ENCODE peak calls at places on chromosome 20, in ten cellular contexts. I is H54, M is NB4, K is HepG2, E is IMR-90, C is ovary, Q is A549, J is K562, D is uterus, Y is tibial nerve. X is an unnamed sample.

GRCh38 chr20:61913423-61914225 is 152.1 kb downstream of the TAF4 start:
- DNase-seq in I (no peak), M (no peak), K (no peak), E (no peak), C (no peak), Q (no peak), J (no peak), D (no peak), Y (no peak), X (no peak)

GRCh38 chr20:53901064-53901463 is 169.3 kb downstream of the BCAS1 start:
- DNase-seq in I (no peak), M (no peak), K (no peak), E (peak), C (no peak), Q (peak), J (no peak), D (no peak), Y (no peak), X (no peak)

GRCh38 chr20:914727-915498 is 1.2 kb downstream of the ANGPT4 start:
- DNase-seq in I (no peak), M (no peak), K (no peak), E (no peak), C (no peak), Q (no peak), J (no peak), D (no peak), Y (no peak), X (no peak)

GRCh38 chr20:43357352-43357751 is 100.3 kb upstream of the SRSF6 start:
- DNase-seq in I (no peak), M (no peak), K (no peak), E (no peak), C (no peak), Q (no peak), J (no peak), D (no peak), Y (no peak), X (no peak)

GRCh38 chr20:18101125-18101820 is 36.4 kb upstream of the KAT14 start:
- DNase-seq in I (no peak), M (no peak), K (no peak), E (no peak), C (no peak), Q (no peak), J (no peak), D (no peak), Y (no peak), X (no peak)

GRCh38 chr20:3218307-3218988 is 9.2 kb downstream of the ITPA start:
- DNase-seq in I (no peak), M (peak), K (peak), E (no peak), C (peak), Q (peak), J (peak), D (no peak), Y (no peak), X (no peak)

GRCh38 chr20:25356294-25356933 is 34.2 kb downstream of the ABHD12 start:
- DNase-seq in I (no peak), M (no peak), K (no peak), E (no peak), C (no peak), Q (no peak), J (no peak), D (no peak), Y (no peak), X (no peak)

GRCh38 chr20:47620808-47621805 is 119.4 kb downstream of the NCOA3 start:
- DNase-seq in I (no peak), M (peak), K (peak), E (peak), C (no peak), Q (peak), J (peak), D (no peak), Y (no peak), X (no peak)

GRCh38 chr20:62063981-62064787 is 1.5 kb downstream of the TAF4 start:
- DNase-seq in I (no peak), M (no peak), K (peak), E (no peak), C (peak), Q (no peak), J (peak), D (no peak), Y (no peak), X (no peak)

GRCh38 chr20:57464642-57465211 is 60.2 kb downstream of the CTCFL start:
- DNase-seq in I (peak), M (peak), K (peak), E (no peak), C (no peak), Q (peak), J (peak), D (no peak), Y (no peak), X (no peak)

GRCh38 chr20:53981752-53982437 is 88.5 kb downstream of the BCAS1 start:
- DNase-seq in I (no peak), M (no peak), K (no peak), E (no peak), C (no peak), Q (no peak), J (no peak), D (no peak), Y (no peak), X (no peak)

GRCh38 chr20:4445331-4445730 is 276.4 kb upstream of the PRND start:
- DNase-seq in I (no peak), M (no peak), K (no peak), E (no peak), C (no peak), Q (no peak), J (no peak), D (no peak), Y (no peak), X (no peak)

GRCh38 chr20:4836473-4836872 is 114.8 kb downstream of the PRND start:
- DNase-seq in I (no peak), M (no peak), K (no peak), E (no peak), C (no peak), Q (no peak), J (no peak), D (no peak), Y (no peak), X (no peak)

GRCh38 chr20:51749674-51750036 is 18.5 kb downstream of the ATP9A start:
- DNase-seq in I (no peak), M (no peak), K (no peak), E (peak), C (no peak), Q (peak), J (no peak), D (no peak), Y (no peak), X (no peak)

GRCh38 chr20:44187054-44187762 is at the start of gene JPH2:
- DNase-seq in I (peak), M (no peak), K (no peak), E (peak), C (peak), Q (peak), J (no peak), D (peak), Y (no peak), X (no peak)

GRCh38 chr20:61853073-61854005 is 212.3 kb downstream of the TAF4 start:
- DNase-seq in I (no peak), M (peak), K (no peak), E (no peak), C (no peak), Q (no peak), J (no peak), D (no peak), Y (no peak), X (no peak)

GRCh38 chr20:47318027-47318595 is 38.4 kb downstream of the ZMYND8 start:
- DNase-seq in I (no peak), M (peak), K (peak), E (peak), C (peak), Q (peak), J (no peak), D (peak), Y (no peak), X (no peak)

GRCh38 chr20:20477444-20478041 is 109.6 kb downstream of the INSM1 start:
- DNase-seq in I (no peak), M (no peak), K (no peak), E (no peak), C (no peak), Q (no peak), J (no peak), D (no peak), Y (no peak), X (no peak)

GRCh38 chr20:44692932-44693476 is 22.2 kb upstream of the CCN5 start:
- DNase-seq in I (peak), M (no peak), K (peak), E (peak), C (peak), Q (peak), J (no peak), D (peak), Y (peak), X (no peak)

GRCh38 chr20:33401922-33402369 is 627 bp upstream of the CDK5RAP1 start:
- DNase-seq in I (no peak), M (peak), K (no peak), E (no peak), C (no peak), Q (no peak), J (peak), D (no peak), Y (no peak), X (no peak)

GRCh38 chr20:19974621-19975435 is 42.3 kb upstream of the NAA20 start:
- DNase-seq in I (peak), M (peak), K (no peak), E (peak), C (peak), Q (peak), J (no peak), D (peak), Y (peak), X (peak)

GRCh38 chr20:61353261-61353995 is 101.4 kb downstream of the CDH4 start:
- DNase-seq in I (peak), M (peak), K (no peak), E (peak), C (no peak), Q (no peak), J (no peak), D (no peak), Y (no peak), X (no peak)

GRCh38 chr20:37297066-37297736 is 7.7 kb downstream of the MANBAL start:
- DNase-seq in I (no peak), M (no peak), K (no peak), E (peak), C (no peak), Q (peak), J (no peak), D (peak), Y (no peak), X (no peak)

GRCh38 chr20:10965936-10966470 is 292.2 kb upstream of the JAG1 start:
- DNase-seq in I (no peak), M (no peak), K (no peak), E (peak), C (no peak), Q (no peak), J (no peak), D (no peak), Y (no peak), X (no peak)

GRCh38 chr20:2403291-2404052 is 22.8 kb downstream of the TGM6 start:
- DNase-seq in I (no peak), M (no peak), K (no peak), E (no peak), C (no peak), Q (no peak), J (no peak), D (no peak), Y (no peak), X (no peak)

GRCh38 chr20:20235681-20236080 is 132.2 kb upstream of the INSM1 start:
- DNase-seq in I (no peak), M (no peak), K (no peak), E (no peak), C (no peak), Q (no peak), J (no peak), D (no peak), Y (no peak), X (no peak)

GRCh38 chr20:25508083-25508770 is 77.1 kb downstream of the NINL start:
- DNase-seq in I (peak), M (no peak), K (peak), E (peak), C (peak), Q (peak), J (no peak), D (no peak), Y (no peak), X (no peak)

GRCh38 chr20:2394411-2395055 is 13.8 kb downstream of the TGM6 start:
- DNase-seq in I (no peak), M (no peak), K (no peak), E (no peak), C (no peak), Q (no peak), J (no peak), D (no peak), Y (no peak), X (no peak)

GRCh38 chr20:25249198-25249931 is 1.5 kb downstream of the PYGB start:
- DNase-seq in I (no peak), M (no peak), K (no peak), E (peak), C (no peak), Q (no peak), J (no peak), D (no peak), Y (no peak), X (no peak)

GRCh38 chr20:10469599-10469998 is 34.5 kb downstream of the SLX4IP start:
- DNase-seq in I (peak), M (peak), K (peak), E (peak), C (no peak), Q (peak), J (no peak), D (peak), Y (peak), X (no peak)

GRCh38 chr20:11013801-11014200 is 340.0 kb upstream of the JAG1 start:
- DNase-seq in I (no peak), M (no peak), K (no peak), E (no peak), C (no peak), Q (no peak), J (no peak), D (no peak), Y (no peak), X (no peak)

GRCh38 chr20:61333484-61334108 is 81.5 kb downstream of the CDH4 start:
- DNase-seq in I (no peak), M (no peak), K (no peak), E (no peak), C (no peak), Q (no peak), J (no peak), D (no peak), Y (no peak), X (no peak)

GRCh38 chr20:30168025-30168799 is 1089.3 kb upstream of the DEFB115 start:
- DNase-seq in I (no peak), M (no peak), K (no peak), E (no peak), C (peak), Q (no peak), J (no peak), D (peak), Y (no peak), X (no peak)

GRCh38 chr20:19858972-19859371 is 100.9 kb downstream of the RIN2 start:
- DNase-seq in I (peak), M (no peak), K (no peak), E (peak), C (no peak), Q (no peak), J (no peak), D (no peak), Y (no peak), X (no peak)

GRCh38 chr20:34522969-34523871 is 7.0 kb downstream of the DYNLRB1 start:
- DNase-seq in I (no peak), M (peak), K (peak), E (peak), C (peak), Q (peak), J (peak), D (peak), Y (no peak), X (no peak)

GRCh38 chr20:44738779-44739477 is 6.7 kb upstream of the KCNK15 start:
- DNase-seq in I (peak), M (peak), K (peak), E (peak), C (peak), Q (peak), J (peak), D (peak), Y (no peak), X (no peak)

GRCh38 chr20:56217820-56218219 is 30.7 kb upstream of the MC3R start:
- DNase-seq in I (no peak), M (no peak), K (no peak), E (no peak), C (no peak), Q (no peak), J (no peak), D (no peak), Y (no peak), X (no peak)

DNA sequence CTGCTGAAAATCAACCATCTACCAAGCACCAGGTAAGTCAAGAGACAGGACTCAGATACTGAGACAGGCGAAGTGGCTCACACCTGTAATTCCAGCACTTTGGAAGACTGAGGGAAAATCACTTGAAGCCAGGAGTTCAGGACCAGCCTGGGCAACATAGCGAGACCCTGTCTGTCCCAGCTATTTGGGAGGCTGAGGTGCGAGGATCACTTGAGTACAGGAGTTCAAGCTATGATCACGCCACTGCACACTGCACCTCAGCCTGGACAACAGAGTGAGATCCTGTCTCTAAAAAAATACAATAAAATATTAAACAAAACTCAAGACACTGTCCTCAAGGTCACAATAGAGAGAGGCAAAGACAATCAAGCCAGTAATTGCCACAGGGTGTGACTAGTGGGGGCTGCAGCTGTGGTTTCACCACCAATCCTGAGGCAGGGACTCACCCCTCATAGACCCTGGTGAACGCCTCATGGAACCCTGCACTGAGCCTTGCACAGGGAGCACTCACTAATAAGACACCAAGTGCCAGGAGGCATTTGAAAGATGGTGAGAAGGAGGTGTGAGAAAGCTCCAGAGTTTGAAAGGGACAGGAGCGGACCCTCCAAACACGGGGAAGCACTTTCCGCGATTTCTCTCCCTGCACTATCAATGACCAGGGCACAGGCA is 1.7 kb downstream of the SNHG17 start:
- DNase-seq in I (no peak), M (peak), K (no peak), E (no peak), C (no peak), Q (no peak), J (no peak), D (no peak), Y (no peak), X (no peak)
- TF ChIP-seq POLR2A in I (no peak), M (no peak), K (no peak), E (no peak), C (no peak), Q (no peak), J (no peak), D (no peak), Y (no peak), X (no peak)

GRCh38 chr20:45833030-45833882 is at the start of gene SNX21:
- DNase-seq in I (peak), M (peak), K (peak), E (peak), C (peak), Q (peak), J (peak), D (peak), Y (peak), X (no peak)
- TF ChIP-seq POLR2A in I (peak), M (no peak), K (peak), E (no peak), C (no peak), Q (no peak), J (no peak), D (peak), Y (no peak), X (no peak)

GRCh38 chr20:50728981-50729874 is 2.2 kb upstream of the PARD6B start:
- DNase-seq in I (no peak), M (no peak), K (peak), E (no peak), C (no peak), Q (peak), J (no peak), D (no peak), Y (no peak), X (no peak)

GRCh38 chr20:50731930-50732690 is 730 bp downstream of the PARD6B start:
- DNase-seq in I (no peak), M (no peak), K (peak), E (no peak), C (no peak), Q (peak), J (no peak), D (no peak), Y (no peak), X (no peak)

GRCh38 chr20:50730765-50731054 is 670 bp upstream of the PARD6B start:
- DNase-seq in I (no peak), M (no peak), K (no peak), E (no peak), C (no peak), Q (no peak), J (no peak), D (no peak), Y (no peak), X (no peak)

GRCh38 chr20:50729925-50730764 is 1.2 kb upstream of the PARD6B start:
- DNase-seq in I (no peak), M (no peak), K (peak), E (no peak), C (peak), Q (peak), J (no peak), D (no peak), Y (no peak), X (no peak)

GRCh38 chr20:50731055-50731929 is at the start of gene PARD6B:
- DNase-seq in I (peak), M (peak), K (peak), E (peak), C (peak), Q (peak), J (peak), D (peak), Y (peak), X (peak)
- TF ChIP-seq POLR2A in I (no peak), M (no peak), K (peak), E (no peak), C (peak), Q (peak), J (peak), D (peak), Y (no peak), X (peak)

GRCh38 chr20:17014217-17014616 is 212.6 kb upstream of the PCSK2 start:
- DNase-seq in I (no peak), M (no peak), K (no peak), E (no peak), C (no peak), Q (no peak), J (no peak), D (no peak), Y (no peak), X (no peak)

GRCh38 chr20:17014967-17015366 is 211.9 kb upstream of the PCSK2 start:
- DNase-seq in I (no peak), M (no peak), K (no peak), E (no peak), C (no peak), Q (no peak), J (no peak), D (no peak), Y (no peak), X (no peak)

GRCh38 chr20:17010181-17010580 is 216.7 kb upstream of the PCSK2 start:
- DNase-seq in I (no peak), M (no peak), K (peak), E (no peak), C (no peak), Q (no peak), J (no peak), D (no peak), Y (no peak), X (no peak)
- TF ChIP-seq POLR2A in I (no peak), M (no peak), K (no peak), E (no peak), C (no peak), Q (no peak), J (no peak), D (no peak), Y (no peak), X (no peak)

GRCh38 chr20:59608396-59608795 is 4.1 kb downstream of the PHACTR3 start:
- DNase-seq in I (no peak), M (no peak), K (no peak), E (no peak), C (no peak), Q (no peak), J (no peak), D (no peak), Y (no peak), X (no peak)
- TF ChIP-seq POLR2A in I (no peak), M (no peak), K (no peak), E (no peak), C (no peak), Q (no peak), J (no peak), D (no peak), Y (no peak), X (no peak)